ENCODE peak calls at places on chromosomes 5 and 9, in eight cellular contexts. P, X, A, Z, L, K, U and T are unnamed samples.

GRCh38 chr9:38662763-38663593 is 42.6 kb upstream of the ANKRD18A start:
- DNase-seq in K (no peak), P (peak), L (no peak), X (no peak), U (peak), A (no peak), Z (no peak), T (peak)

GRCh38 chr5:73370620-73371583 is 77.7 kb downstream of the FOXD1 start:
- DNase-seq in L (no peak), K (no peak), Z (no peak), X (no peak), P (peak), U (peak), A (no peak), T (peak)

GRCh38 chr5:139644646-139645494 is 3.3 kb upstream of the CXXC5 start:
- DNase-seq in Z (no peak), A (no peak), K (no peak), P (no peak), L (no peak), X (no peak), U (no peak), T (no peak)

GRCh38 chr9:83238871-83239624 is 176.1 kb upstream of the RASEF start:
- DNase-seq in A (peak), K (no peak), X (no peak), U (peak), Z (no peak), L (no peak), P (peak), T (peak)

GRCh38 chr5:1661311-1661710 is 137.6 kb upstream of the LPCAT1 start:
- DNase-seq in L (no peak), A (no peak), K (no peak), Z (no peak), U (no peak), X (no peak), P (no peak), T (no peak)

GRCh38 chr5:55820488-55820887 is 30.7 kb upstream of the IL31RA start:
- DNase-seq in U (no peak), L (no peak), X (no peak), Z (no peak), P (peak), K (no peak), A (no peak), T (peak)

GRCh38 chr5:94748212-94748611 is 129.7 kb downstream of the SLF1 start:
- DNase-seq in P (no peak), U (no peak), L (no peak), Z (no peak), A (no peak), K (no peak), X (no peak), T (no peak)

GRCh38 chr9:90898229-90898628 is 96.6 kb downstream of the SYK start:
- DNase-seq in A (no peak), K (no peak), P (no peak), Z (no peak), L (no peak), U (peak), X (no peak), T (peak)

GRCh38 chr5:151556808-151557207 is 34.3 kb downstream of the FAT2 start:
- DNase-seq in A (no peak), X (no peak), P (no peak), K (no peak), U (no peak), L (no peak), Z (no peak), T (no peak)

GRCh38 chr9:98520221-98520920 is 188.4 kb downstream of the GABBR2 start:
- DNase-seq in X (no peak), K (no peak), P (peak), L (no peak), A (no peak), U (no peak), Z (no peak), T (no peak)

GRCh38 chr9:116269250-116269649 is 115.7 kb downstream of the PAPPA start:
- DNase-seq in L (no peak), Z (no peak), P (no peak), U (peak), K (no peak), A (no peak), X (no peak), T (peak)

GRCh38 chr5:153791339-153791738 is 247.4 kb downstream of the FAM114A2 start:
- DNase-seq in Z (no peak), K (no peak), X (no peak), A (no peak), P (no peak), L (no peak), U (no peak), T (no peak)

GRCh38 chr5:81425569-81425968 is 31.6 kb upstream of the ACOT12 start:
- DNase-seq in P (peak), X (no peak), A (peak), L (no peak), Z (peak), K (no peak), U (peak), T (peak)

GRCh38 chr5:131129306-131129705 is 35.8 kb downstream of the HINT1 start:
- DNase-seq in P (no peak), U (no peak), A (no peak), X (no peak), Z (no peak), K (no peak), L (no peak), T (no peak)

GRCh38 chr5:157265714-157266285 is at the start of gene CYFIP2:
- DNase-seq in U (no peak), Z (peak), K (peak), L (peak), X (peak), A (peak), P (peak), T (no peak)

GRCh38 chr9:131776473-131776872 is 36.6 kb upstream of the RAPGEF1 start:
- DNase-seq in L (no peak), K (no peak), A (peak), P (peak), U (peak), Z (no peak), X (no peak), T (peak)